ENCODE peak calls at places on chromosomes 16 and 17, in six cellular contexts. H is NCI-H1048; X is stimulated activated CD4-positive, alpha-beta T cell treated with anti-CD3 and anti-CD28 coated beads, Interleukin-15, amount 100 ng/mL, for 1 hour; M is GM12865; V is GM18507; C is nucleus accumbens. Z is an unnamed sample.

GRCh38 chr17:79976451-79976850 is 59.2 kb downstream of the TBC1D16 start:
- DNase-seq in H (no peak), X (no peak), M (no peak), V (no peak), C (no peak), Z (no peak)

GRCh38 chr16:79316004-79316458 is 284.5 kb downstream of the MAF start:
- DNase-seq in H (no peak), X (peak; percentile 33), M (peak; percentile 55), V (no peak), C (no peak), Z (no peak)

GRCh38 chr16:29813644-29814562 is 1.9 kb downstream of the PRRT2 start:
- DNase-seq in H (no peak), X (no peak), M (no peak), V (no peak), C (no peak), Z (no peak)

GRCh38 chr17:1203111-1203966 is 23.6 kb upstream of the ABR start:
- DNase-seq in H (peak; percentile 28), X (peak; percentile 33), M (peak; percentile 71), V (no peak), C (no peak), Z (no peak)

GRCh38 chr16:89375021-89375420 is 115.3 kb downstream of the ANKRD11 start:
- DNase-seq in H (no peak), X (no peak), M (peak; percentile 61), V (peak; percentile 23), C (no peak), Z (no peak)

GRCh38 chr17:44348234-44348987 is 3.3 kb downstream of the GRN start:
- DNase-seq in H (no peak), X (no peak), M (peak; percentile 94), V (peak; percentile 74), C (no peak), Z (no peak)

GRCh38 chr17:71464241-71464640 is 656.6 kb upstream of the SOX9 start:
- DNase-seq in H (no peak), X (no peak), M (no peak), V (no peak), C (no peak), Z (no peak)

GRCh38 chr17:16178836-16179235 is 36.5 kb downstream of the NCOR1 start:
- DNase-seq in H (no peak), X (no peak), M (no peak), V (no peak), C (no peak), Z (no peak)

GRCh38 chr17:46033392-46033791 is 34.3 kb downstream of the STH start:
- DNase-seq in H (no peak), X (no peak), M (no peak), V (no peak), C (no peak), Z (no peak)

GRCh38 chr17:19659366-19660177 is 11.0 kb downstream of the ALDH3A2 start:
- DNase-seq in H (no peak), X (no peak), M (no peak), V (no peak), C (no peak), Z (no peak)

GRCh38 chr17:43530303-43531081 is 15.6 kb downstream of the ETV4 start:
- DNase-seq in H (peak; percentile 86), X (no peak), M (no peak), V (no peak), C (no peak), Z (no peak)

GRCh38 chr17:70181376-70181775 is 12.0 kb downstream of the KCNJ2 start:
- DNase-seq in H (no peak), X (no peak), M (no peak), V (no peak), C (no peak), Z (no peak)

GRCh38 chr17:700504-701094 is 14.0 kb downstream of the VPS53 start:
- DNase-seq in H (no peak), X (no peak), M (peak; percentile 48), V (peak; percentile 30), C (no peak), Z (no peak)

GRCh38 chr17:76581515-76581914 is 4.1 kb downstream of the ST6GALNAC2 start:
- DNase-seq in H (no peak), X (no peak), M (no peak), V (no peak), C (no peak), Z (no peak)

GRCh38 chr16:66888647-66889615 is 8.6 kb downstream of the PDP2 start:
- DNase-seq in H (no peak), X (no peak), M (no peak), V (no peak), C (no peak), Z (no peak)

GRCh38 chr16:4877298-4877685 is 30.0 kb downstream of the UBN1 start:
- DNase-seq in H (no peak), X (no peak), M (no peak), V (no peak), C (no peak), Z (no peak)

GRCh38 chr16:24337013-24337412 is 80.9 kb downstream of the CACNG3 start:
- DNase-seq in H (no peak), X (no peak), M (no peak), V (no peak), C (no peak), Z (no peak)

GRCh38 chr17:17041018-17041521 is 1.2 kb upstream of the MPRIP start:
- DNase-seq in H (no peak), X (no peak), M (no peak), V (no peak), C (peak; percentile 38), Z (no peak)

GRCh38 chr17:62965649-62966425 is at the start of gene TANC2:
- DNase-seq in H (peak; percentile 65), X (peak; percentile 60), M (peak; percentile 73), V (peak; percentile 42), C (peak; percentile 75), Z (no peak)

GRCh38 chr16:24378999-24379398 is 122.9 kb downstream of the CACNG3 start:
- DNase-seq in H (no peak), X (no peak), M (no peak), V (no peak), C (no peak), Z (no peak)

GRCh38 chr16:71869089-71869488 is 14.9 kb downstream of the ZNF821 start:
- DNase-seq in H (no peak), X (no peak), M (no peak), V (no peak), C (no peak), Z (no peak)

GRCh38 chr17:74126179-74126900 is 77.1 kb upstream of the RPL38 start:
- DNase-seq in H (no peak), X (no peak), M (no peak), V (no peak), C (no peak), Z (no peak)

GRCh38 chr17:81052199-81052997 is 17.4 kb downstream of the BAIAP2 start:
- DNase-seq in H (no peak), X (no peak), M (no peak), V (no peak), C (no peak), Z (no peak)

GRCh38 chr16:71526111-71526998 is at the start of gene CHST4:
- DNase-seq in H (no peak), X (no peak), M (peak; percentile 81), V (no peak), C (no peak), Z (no peak)

GRCh38 chr16:46573008-46573833 is 48.0 kb downstream of the SHCBP1 start:
- DNase-seq in H (no peak), X (no peak), M (peak; percentile 16), V (no peak), C (no peak), Z (no peak)

GRCh38 chr16:57446530-57447141 is 549 bp downstream of the CIAPIN1 start:
- DNase-seq in H (no peak), X (no peak), M (peak; percentile 69), V (no peak), C (no peak), Z (no peak)

GRCh38 chr16:68776821-68777485 is 39.9 kb downstream of the CDH1 start:
- DNase-seq in H (no peak), X (no peak), M (peak; percentile 99), V (no peak), C (no peak), Z (no peak)

Z was measured in cortex of kidney.